ENCODE peak calls at places on chromosomes 5 and 9, in five cellular contexts. Z, H, X, F and S are unnamed samples.

GRCh38 chr9:23117621-23118020 is 671.0 kb downstream of the DMRTA1 start:
- DNase-seq in F (no peak), X (no peak), Z (no peak), H (no peak), S (no peak)

GRCh38 chr5:136082390-136083193 is 50.1 kb upstream of the SMAD5 start:
- DNase-seq in Z (peak; percentile 70), F (peak; percentile 79), X (peak; percentile 59), H (peak; percentile 85), S (no peak)

GRCh38 chr5:43105369-43106289 is 15.1 kb upstream of the ZNF131 start:
- DNase-seq in Z (peak; percentile 98), X (peak; percentile 90), H (peak; percentile 91), F (peak; percentile 99), S (peak; percentile 79)

GRCh38 chr9:16344343-16344742 is 526.1 kb downstream of the BNC2 start:
- DNase-seq in X (no peak), Z (peak; percentile 84), H (no peak), F (no peak), S (no peak)

GRCh38 chr9:122133263-122133983 is 26.2 kb downstream of the NDUFA8 start:
- DNase-seq in X (no peak), Z (no peak), H (no peak), F (no peak), S (no peak)

GRCh38 chr5:118956727-118957126 is 31.6 kb downstream of the DTWD2 start:
- DNase-seq in Z (peak; percentile 21), X (no peak), F (peak; percentile 11), H (no peak), S (no peak)

GRCh38 chr5:126433708-126434107 is 10.5 kb downstream of the GRAMD2B start:
- DNase-seq in F (no peak), Z (no peak), H (no peak), X (no peak), S (no peak)

GRCh38 chr5:140402258-140403074 is 833 bp downstream of the ANKHD1 start:
- DNase-seq in X (peak; percentile 85), F (peak; percentile 76), H (peak; percentile 53), Z (peak; percentile 50), S (peak; percentile 27)

GRCh38 chr5:10623305-10623910 is 59.5 kb downstream of the ANKRD33B start:
- DNase-seq in Z (no peak), F (no peak), H (no peak), X (no peak), S (no peak)

GRCh38 chr5:77806213-77806843 is 30.2 kb upstream of the TBCA start:
- DNase-seq in X (no peak), Z (no peak), H (no peak), F (no peak), S (no peak)

GRCh38 chr5:41722359-41722950 is 147.8 kb downstream of the OXCT1 start:
- DNase-seq in F (no peak), H (peak; percentile 14), X (no peak), Z (no peak), S (no peak)

GRCh38 chr9:111561165-111561719 is 36.3 kb downstream of the ZNF483 start:
- DNase-seq in F (no peak), Z (peak; percentile 42), X (no peak), H (no peak), S (no peak)

GRCh38 chr5:171432076-171432475 is 12.6 kb downstream of the FGF18 start:
- DNase-seq in F (no peak), H (no peak), X (no peak), Z (no peak), S (no peak)

GRCh38 chr5:154972476-154973080 is 31.7 kb downstream of the MRPL22 start:
- DNase-seq in Z (peak; percentile 55), H (peak; percentile 32), F (peak; percentile 54), X (peak; percentile 35), S (no peak)

GRCh38 chr5:42666821-42667325 is 89.7 kb upstream of the CCDC152 start:
- DNase-seq in F (no peak), X (no peak), Z (no peak), H (no peak), S (no peak)

GRCh38 chr9:98334796-98335195 is 79.3 kb upstream of the TBC1D2 start:
- DNase-seq in X (no peak), Z (no peak), F (no peak), H (no peak), S (no peak)

GRCh38 chr5:73030531-73030930 is 74.7 kb downstream of the FCHO2 start:
- DNase-seq in H (no peak), X (no peak), Z (no peak), F (no peak), S (no peak)

GRCh38 chr9:121596515-121596914 is 54.9 kb upstream of the DAB2IP start:
- DNase-seq in Z (no peak), F (no peak), H (no peak), X (no peak), S (no peak)

GRCh38 chr5:73531356-73531755 is 33.1 kb downstream of the BTF3 start:
- DNase-seq in X (no peak), F (no peak), H (no peak), Z (no peak), S (no peak)

GRCh38 chr9:91889161-91889560 is 60.9 kb downstream of the ROR2 start:
- DNase-seq in Z (no peak), X (no peak), F (no peak), H (no peak), S (no peak)

GRCh38 chr5:39618391-39618790 is 193.6 kb upstream of the DAB2 start:
- DNase-seq in H (no peak), Z (no peak), F (no peak), X (no peak), S (no peak)

GRCh38 chr5:107487056-107487461 is 183.7 kb downstream of the EFNA5 start:
- DNase-seq in H (no peak), X (no peak), F (no peak), Z (no peak), S (no peak)

GRCh38 chr9:124182741-124183140 is 75.0 kb upstream of the NEK6 start:
- DNase-seq in Z (no peak), X (no peak), F (no peak), H (no peak), S (no peak)

GRCh38 chr9:133031496-133031911 is 707 bp downstream of the GTF3C5 start:
- DNase-seq in H (no peak), F (peak; percentile 19), Z (peak; percentile 14), X (no peak), S (no peak)

GRCh38 chr5:90982576-90982975 is 400.5 kb downstream of the ARRDC3 start:
- DNase-seq in F (peak; percentile 66), H (no peak), Z (peak; percentile 87), X (no peak), S (no peak)

DNA sequence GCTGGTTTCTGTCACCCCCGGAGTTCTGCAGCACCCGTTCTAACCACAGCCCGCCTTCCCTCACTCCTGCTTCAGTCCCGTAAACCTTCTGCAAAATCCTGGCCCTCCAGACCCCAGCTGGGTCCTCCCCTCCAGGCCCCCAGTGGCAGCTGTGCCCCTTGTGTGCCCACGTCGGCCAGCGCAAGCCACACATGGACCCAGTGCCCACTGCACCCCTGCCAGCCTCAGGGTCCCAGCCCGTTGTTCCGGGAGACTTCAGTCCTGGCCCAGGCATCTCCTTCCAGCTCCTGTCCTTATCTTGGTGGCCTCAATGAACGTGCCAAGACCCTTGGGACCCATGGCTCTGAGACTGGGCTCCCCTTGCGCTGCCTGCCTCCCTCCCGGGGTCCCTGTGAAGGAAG is 43.2 kb downstream of the EXD3 start:
- DNase-seq in X (no peak), Z (no peak), F (no peak), H (peak; percentile 7), S (no peak)
- TF ChIP-seq ESRRA in X (no peak), Z (no peak), F (no peak), H (no peak), S (no peak)

DNA sequence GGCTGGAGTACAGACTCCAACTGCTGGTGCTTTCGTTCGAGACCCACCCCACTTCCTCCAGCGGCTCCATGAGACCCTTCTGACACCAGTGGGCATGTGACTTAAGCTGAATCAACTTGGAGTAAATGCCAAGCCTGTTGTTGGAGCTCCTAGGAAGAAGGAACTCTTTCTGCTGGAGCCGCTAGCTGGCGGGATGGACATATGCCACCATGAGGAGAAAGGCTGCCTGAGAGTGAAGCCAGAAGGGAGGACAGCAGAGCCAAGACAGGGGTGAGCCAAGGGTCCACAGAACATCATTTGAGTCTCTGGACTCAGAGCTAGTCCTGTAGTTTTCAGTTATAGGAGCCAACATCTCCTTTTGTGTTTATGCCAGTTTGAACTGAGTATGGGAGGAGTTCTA is 35.9 kb downstream of the ANXA6 start:
- DNase-seq in Z (no peak), H (no peak), F (no peak), X (no peak), S (no peak)
- TF ChIP-seq ESRRA in Z (no peak), H (no peak), F (no peak), X (no peak), S (no peak)

GRCh38 chr9:114908104-114908621 is 22.2 kb downstream of the TNFSF8 start:
- DNase-seq in H (no peak), X (peak; percentile 83), F (no peak), Z (peak; percentile 97), S (no peak)
- TF ChIP-seq ESRRA in H (no peak), X (no peak), F (no peak), Z (no peak), S (no peak)

GRCh38 chr5:2032432-2032831 is 149.7 kb upstream of the IRX4 start:
- DNase-seq in X (no peak), F (no peak), H (no peak), Z (no peak), S (no peak)

GRCh38 chr5:2027790-2028189 is 145.1 kb upstream of the IRX4 start:
- DNase-seq in X (no peak), F (no peak), Z (no peak), H (no peak), S (no peak)

GRCh38 chr5:2030131-2030530 is 147.4 kb upstream of the IRX4 start:
- DNase-seq in H (no peak), Z (no peak), F (no peak), X (no peak), S (no peak)

GRCh38 chr5:2031581-2031980 is 148.9 kb upstream of the IRX4 start:
- DNase-seq in F (no peak), H (no peak), Z (no peak), X (no peak), S (no peak)

GRCh38 chr5:2029206-2029605 is 146.5 kb upstream of the IRX4 start:
- DNase-seq in F (no peak), Z (no peak), X (no peak), H (no peak), S (no peak)
- TF ChIP-seq ESRRA in F (no peak), Z (no peak), X (no peak), H (no peak), S (no peak)

DNA sequence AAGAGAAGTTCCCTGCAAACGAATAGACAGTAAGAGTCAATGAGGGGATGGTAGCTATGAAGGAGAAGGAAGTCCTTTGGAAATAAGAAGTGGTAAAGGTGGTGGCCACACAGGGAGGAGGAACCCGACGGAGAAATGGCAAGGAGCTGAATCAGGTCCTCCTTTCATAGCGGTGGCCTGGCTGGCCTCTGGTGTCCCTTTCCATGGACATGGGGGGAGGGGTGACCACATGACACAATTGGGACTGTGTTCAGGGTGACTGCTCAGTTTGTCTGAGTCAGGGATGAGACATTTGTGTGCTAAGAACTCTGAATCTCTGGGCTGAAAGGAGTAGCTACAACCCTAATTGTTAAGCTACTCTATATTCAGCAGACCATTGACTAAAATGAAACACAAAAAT is 28.7 kb upstream of the TIMD4 start:
- DNase-seq in Z (no peak), F (no peak), X (peak; percentile 7), H (no peak), S (no peak)
- TF ChIP-seq ESRRA in Z (no peak), F (no peak), X (no peak), H (no peak), S (no peak)